ENCODE peak calls at places on chromosomes 7 and 10, in eight cellular contexts. One of them, this sample, is unnamed.

GRCh38 chr7:55884321-55884720 is 2.9 kb upstream of the ZNF713 start:
- DNase-seq in AG04450: no peak
- DNase-seq in brain microvascular endothelial cell: no peak
- DNase-seq in retinal pigment epithelial cell: no peak
- DNase-seq in iPS DF 6.9: no peak
- DNase-seq in AG04449: no peak
- DNase-seq in stomach: no peak
- DNase-seq in HFF-Myc: no peak
- DNase-seq in this sample: no peak

GRCh38 chr7:22569586-22570321 is 69.8 kb upstream of the STEAP1B start:
- DNase-seq in stomach: no peak
- DNase-seq in brain microvascular endothelial cell: peak; percentile 73
- DNase-seq in HFF-Myc: no peak
- DNase-seq in retinal pigment epithelial cell: no peak
- DNase-seq in AG04450: no peak
- DNase-seq in iPS DF 6.9: no peak
- DNase-seq in AG04449: no peak
- DNase-seq in this sample: peak; percentile 59

GRCh38 chr7:131188367-131189339 is 139.0 kb upstream of the MKLN1 start:
- DNase-seq in retinal pigment epithelial cell: no peak
- DNase-seq in iPS DF 6.9: no peak
- DNase-seq in AG04450: peak; percentile 81
- DNase-seq in HFF-Myc: peak; percentile 99
- DNase-seq in brain microvascular endothelial cell: peak; percentile 97
- DNase-seq in stomach: no peak
- DNase-seq in AG04449: peak; percentile 94
- DNase-seq in this sample: peak; percentile 97

GRCh38 chr7:102806613-102807012 is 57.8 kb downstream of the FAM185A start:
- DNase-seq in AG04450: no peak
- DNase-seq in HFF-Myc: no peak
- DNase-seq in stomach: no peak
- DNase-seq in retinal pigment epithelial cell: no peak
- DNase-seq in iPS DF 6.9: no peak
- DNase-seq in brain microvascular endothelial cell: no peak
- DNase-seq in AG04449: no peak
- DNase-seq in this sample: no peak

GRCh38 chr7:157437519-157438061 is 100.8 kb downstream of the DNAJB6 start:
- DNase-seq in brain microvascular endothelial cell: no peak
- DNase-seq in retinal pigment epithelial cell: no peak
- DNase-seq in AG04450: no peak
- DNase-seq in AG04449: no peak
- DNase-seq in stomach: no peak
- DNase-seq in iPS DF 6.9: no peak
- DNase-seq in HFF-Myc: no peak
- DNase-seq in this sample: no peak

GRCh38 chr10:131775444-131775832 is 125.4 kb upstream of the PPP2R2D start:
- DNase-seq in brain microvascular endothelial cell: no peak
- DNase-seq in HFF-Myc: no peak
- DNase-seq in retinal pigment epithelial cell: no peak
- DNase-seq in AG04449: no peak
- DNase-seq in AG04450: no peak
- DNase-seq in iPS DF 6.9: no peak
- DNase-seq in stomach: peak; percentile 9
- DNase-seq in this sample: no peak

GRCh38 chr7:108014747-108015682 is 12.1 kb upstream of the LAMB1 start:
- DNase-seq in stomach: no peak
- DNase-seq in AG04450: peak; percentile 47
- DNase-seq in brain microvascular endothelial cell: no peak
- DNase-seq in retinal pigment epithelial cell: no peak
- DNase-seq in HFF-Myc: no peak
- DNase-seq in iPS DF 6.9: no peak
- DNase-seq in AG04449: no peak
- DNase-seq in this sample: peak; percentile 79

GRCh38 chr7:28855538-28856217 is 102.5 kb downstream of the TRIL start:
- DNase-seq in AG04450: peak; percentile 87
- DNase-seq in retinal pigment epithelial cell: peak; percentile 37
- DNase-seq in AG04449: peak; percentile 92
- DNase-seq in stomach: no peak
- DNase-seq in HFF-Myc: peak; percentile 87
- DNase-seq in iPS DF 6.9: no peak
- DNase-seq in brain microvascular endothelial cell: peak; percentile 96
- DNase-seq in this sample: peak; percentile 91

GRCh38 chr10:131452926-131453771 is 141.6 kb upstream of the TCERG1L start:
- DNase-seq in stomach: no peak
- DNase-seq in AG04449: no peak
- DNase-seq in retinal pigment epithelial cell: no peak
- DNase-seq in iPS DF 6.9: no peak
- DNase-seq in brain microvascular endothelial cell: no peak
- DNase-seq in AG04450: no peak
- DNase-seq in HFF-Myc: no peak
- DNase-seq in this sample: no peak

GRCh38 chr10:119769886-119770285 is 44.0 kb downstream of the INPP5F start:
- DNase-seq in HFF-Myc: peak; percentile 17
- DNase-seq in brain microvascular endothelial cell: peak; percentile 19
- DNase-seq in AG04449: no peak
- DNase-seq in retinal pigment epithelial cell: no peak
- DNase-seq in iPS DF 6.9: no peak
- DNase-seq in stomach: no peak
- DNase-seq in AG04450: no peak
- DNase-seq in this sample: peak; percentile 55

GRCh38 chr7:8094164-8095140 is 125.9 kb downstream of the GLCCI1 start:
- DNase-seq in stomach: no peak
- DNase-seq in AG04449: no peak
- DNase-seq in brain microvascular endothelial cell: no peak
- DNase-seq in retinal pigment epithelial cell: no peak
- DNase-seq in iPS DF 6.9: no peak
- DNase-seq in HFF-Myc: no peak
- DNase-seq in AG04450: no peak
- DNase-seq in this sample: no peak

GRCh38 chr10:44386546-44387052 is 1.7 kb upstream of the CXCL12 start:
- DNase-seq in retinal pigment epithelial cell: no peak
- DNase-seq in brain microvascular endothelial cell: peak; percentile 31
- DNase-seq in iPS DF 6.9: no peak
- DNase-seq in HFF-Myc: no peak
- DNase-seq in stomach: peak; percentile 60
- DNase-seq in AG04449: no peak
- DNase-seq in AG04450: no peak
- DNase-seq in this sample: peak; percentile 52

GRCh38 chr10:33337335-33337854 is 2.9 kb upstream of the NRP1 start:
- DNase-seq in HFF-Myc: no peak
- DNase-seq in AG04450: no peak
- DNase-seq in stomach: no peak
- DNase-seq in brain microvascular endothelial cell: peak; percentile 81
- DNase-seq in retinal pigment epithelial cell: no peak
- DNase-seq in iPS DF 6.9: no peak
- DNase-seq in AG04449: peak; percentile 55
- DNase-seq in this sample: peak; percentile 81

GRCh38 chr7:29588212-29588611 is 24.6 kb downstream of the PRR15 start:
- DNase-seq in HFF-Myc: no peak
- DNase-seq in brain microvascular endothelial cell: no peak
- DNase-seq in stomach: no peak
- DNase-seq in retinal pigment epithelial cell: no peak
- DNase-seq in AG04450: no peak
- DNase-seq in iPS DF 6.9: no peak
- DNase-seq in AG04449: no peak
- DNase-seq in this sample: no peak

GRCh38 chr10:86100581-86101061 is 266.0 kb downstream of the GRID1 start:
- DNase-seq in AG04450: no peak
- DNase-seq in retinal pigment epithelial cell: no peak
- DNase-seq in HFF-Myc: no peak
- DNase-seq in AG04449: no peak
- DNase-seq in stomach: no peak
- DNase-seq in iPS DF 6.9: no peak
- DNase-seq in brain microvascular endothelial cell: no peak
- DNase-seq in this sample: no peak

GRCh38 chr7:71488308-71488707 is 356.4 kb downstream of the GALNT17 start:
- DNase-seq in iPS DF 6.9: no peak
- DNase-seq in HFF-Myc: no peak
- DNase-seq in stomach: no peak
- DNase-seq in AG04449: no peak
- DNase-seq in AG04450: no peak
- DNase-seq in brain microvascular endothelial cell: peak; percentile 22
- DNase-seq in retinal pigment epithelial cell: no peak
- DNase-seq in this sample: peak; percentile 63

GRCh38 chr10:77424257-77424656 is 213.4 kb downstream of the KCNMA1 start:
- DNase-seq in HFF-Myc: no peak
- DNase-seq in stomach: no peak
- DNase-seq in iPS DF 6.9: no peak
- DNase-seq in retinal pigment epithelial cell: peak; percentile 64
- DNase-seq in AG04449: no peak
- DNase-seq in AG04450: no peak
- DNase-seq in brain microvascular endothelial cell: no peak
- DNase-seq in this sample: no peak

GRCh38 chr7:28700790-28701203 is 257.3 kb downstream of the TRIL start:
- DNase-seq in brain microvascular endothelial cell: peak; percentile 37
- DNase-seq in iPS DF 6.9: no peak
- DNase-seq in AG04450: peak; percentile 11
- DNase-seq in HFF-Myc: no peak
- DNase-seq in stomach: no peak
- DNase-seq in AG04449: no peak
- DNase-seq in retinal pigment epithelial cell: peak; percentile 58
- DNase-seq in this sample: peak; percentile 26

GRCh38 chr7:23277359-23277989 is 21.7 kb upstream of the MALSU1 start:
- DNase-seq in stomach: no peak
- DNase-seq in AG04449: no peak
- DNase-seq in HFF-Myc: peak; percentile 50
- DNase-seq in AG04450: peak; percentile 47
- DNase-seq in retinal pigment epithelial cell: peak; percentile 36
- DNase-seq in brain microvascular endothelial cell: peak; percentile 57
- DNase-seq in iPS DF 6.9: no peak
- DNase-seq in this sample: peak; percentile 74

GRCh38 chr10:66058594-66058993 is 867.2 kb upstream of the LRRTM3 start:
- DNase-seq in AG04450: no peak
- DNase-seq in stomach: no peak
- DNase-seq in AG04449: no peak
- DNase-seq in HFF-Myc: no peak
- DNase-seq in retinal pigment epithelial cell: peak; percentile 2
- DNase-seq in brain microvascular endothelial cell: no peak
- DNase-seq in iPS DF 6.9: no peak
- DNase-seq in this sample: no peak

GRCh38 chr7:158235862-158236261 is 351.8 kb downstream of the PTPRN2 start:
- DNase-seq in HFF-Myc: no peak
- DNase-seq in retinal pigment epithelial cell: no peak
- DNase-seq in brain microvascular endothelial cell: no peak
- DNase-seq in AG04450: no peak
- DNase-seq in stomach: no peak
- DNase-seq in iPS DF 6.9: no peak
- DNase-seq in AG04449: no peak
- DNase-seq in this sample: no peak

GRCh38 chr7:134920026-134920758 is 66.1 kb upstream of the AGBL3 start:
- DNase-seq in AG04449: peak; percentile 77
- DNase-seq in iPS DF 6.9: no peak
- DNase-seq in retinal pigment epithelial cell: peak; percentile 72
- DNase-seq in HFF-Myc: peak; percentile 88
- DNase-seq in AG04450: peak; percentile 86
- DNase-seq in brain microvascular endothelial cell: peak; percentile 43
- DNase-seq in stomach: no peak
- DNase-seq in this sample: peak; percentile 91

GRCh38 chr10:74445493-74445892 is 294.5 kb downstream of the ADK start:
- DNase-seq in retinal pigment epithelial cell: no peak
- DNase-seq in stomach: no peak
- DNase-seq in AG04450: no peak
- DNase-seq in HFF-Myc: no peak
- DNase-seq in brain microvascular endothelial cell: no peak
- DNase-seq in iPS DF 6.9: no peak
- DNase-seq in AG04449: no peak
- DNase-seq in this sample: no peak

GRCh38 chr10:4198216-4198615 is 413.2 kb upstream of the KLF6 start:
- DNase-seq in retinal pigment epithelial cell: no peak
- DNase-seq in HFF-Myc: no peak
- DNase-seq in brain microvascular endothelial cell: no peak
- DNase-seq in AG04449: no peak
- DNase-seq in AG04450: no peak
- DNase-seq in iPS DF 6.9: no peak
- DNase-seq in stomach: no peak
- DNase-seq in this sample: no peak

GRCh38 chr7:39855325-39855674 is 94.8 kb upstream of the CDK13 start:
- DNase-seq in iPS DF 6.9: no peak
- DNase-seq in brain microvascular endothelial cell: no peak
- DNase-seq in HFF-Myc: no peak
- DNase-seq in retinal pigment epithelial cell: no peak
- DNase-seq in AG04449: no peak
- DNase-seq in AG04450: no peak
- DNase-seq in stomach: no peak
- DNase-seq in this sample: no peak
- H3K4me3 ChIP-seq in iPS DF 6.9: no peak overlapping the region
- H3K4me3 ChIP-seq in brain microvascular endothelial cell: peak overlapping the region; percentile 37
- H3K4me3 ChIP-seq in HFF-Myc: no peak overlapping the region
- H3K4me3 ChIP-seq in retinal pigment epithelial cell: peak overlapping the region; percentile 28
- H3K4me3 ChIP-seq in AG04449: no peak overlapping the region
- H3K4me3 ChIP-seq in AG04450: peak overlapping the region; percentile 29
- H3K4me3 ChIP-seq in stomach: peak overlapping the region; percentile 37
- H3K4me3 ChIP-seq in this sample: no peak overlapping the region

GRCh38 chr7:75843470-75844116 is 30.0 kb upstream of the CCL24 start:
- DNase-seq in stomach: no peak
- DNase-seq in brain microvascular endothelial cell: no peak
- DNase-seq in HFF-Myc: peak; percentile 3
- DNase-seq in retinal pigment epithelial cell: no peak
- DNase-seq in AG04450: no peak
- DNase-seq in AG04449: no peak
- DNase-seq in iPS DF 6.9: no peak
- DNase-seq in this sample: no peak
- H3K4me3 ChIP-seq in stomach: no peak overlapping the region
- H3K4me3 ChIP-seq in brain microvascular endothelial cell: no peak overlapping the region
- H3K4me3 ChIP-seq in HFF-Myc: no peak overlapping the region
- H3K4me3 ChIP-seq in retinal pigment epithelial cell: no peak overlapping the region
- H3K4me3 ChIP-seq in AG04450: no peak overlapping the region
- H3K4me3 ChIP-seq in AG04449: no peak overlapping the region
- H3K4me3 ChIP-seq in iPS DF 6.9: no peak overlapping the region
- H3K4me3 ChIP-seq in this sample: no peak overlapping the region

GRCh38 chr10:132785433-132786278 is at the start of gene NKX6-2:
- DNase-seq in iPS DF 6.9: no peak
- DNase-seq in brain microvascular endothelial cell: no peak
- DNase-seq in AG04450: no peak
- DNase-seq in retinal pigment epithelial cell: no peak
- DNase-seq in HFF-Myc: no peak
- DNase-seq in stomach: no peak
- DNase-seq in AG04449: no peak
- DNase-seq in this sample: no peak
- H3K4me3 ChIP-seq in iPS DF 6.9: peak within 1 kb of the TSS; percentile 21
- H3K4me3 ChIP-seq in brain microvascular endothelial cell: no peak within 1 kb of the TSS
- H3K4me3 ChIP-seq in AG04450: no peak within 1 kb of the TSS
- H3K4me3 ChIP-seq in retinal pigment epithelial cell: no peak within 1 kb of the TSS
- H3K4me3 ChIP-seq in HFF-Myc: no peak within 1 kb of the TSS
- H3K4me3 ChIP-seq in stomach: peak within 1 kb of the TSS; percentile 27
- H3K4me3 ChIP-seq in AG04449: no peak within 1 kb of the TSS
- H3K4me3 ChIP-seq in this sample: no peak within 1 kb of the TSS

DNA sequence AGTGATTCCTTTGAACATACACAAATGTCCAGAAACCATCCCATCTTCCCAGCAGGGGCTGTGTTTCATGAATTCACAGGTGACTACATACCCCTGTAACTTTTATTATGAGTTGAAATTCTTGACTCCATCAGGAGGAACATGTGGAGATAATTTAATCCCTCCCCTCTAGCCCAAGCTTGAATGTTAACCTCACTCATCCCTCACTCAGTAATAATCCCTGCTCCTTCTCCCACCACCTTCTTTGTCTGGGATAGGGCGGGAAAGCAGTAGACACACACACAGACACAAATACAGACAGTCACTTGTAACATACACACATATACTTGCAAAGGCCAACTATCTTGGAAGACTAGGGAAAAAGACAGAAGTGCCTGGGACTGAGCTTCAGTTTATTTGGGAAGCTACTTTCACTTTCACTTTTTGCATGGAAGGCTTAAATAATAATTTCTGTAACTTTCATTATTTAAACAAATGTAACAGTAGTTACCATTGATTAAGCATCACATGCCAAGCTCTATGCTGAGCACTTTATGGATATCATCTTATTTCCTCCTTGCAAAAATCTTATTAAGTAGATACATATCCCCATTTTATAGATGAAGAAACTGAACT is 7.3 kb downstream of the AASS start:
- DNase-seq in retinal pigment epithelial cell: no peak
- DNase-seq in stomach: no peak
- DNase-seq in AG04449: no peak
- DNase-seq in HFF-Myc: no peak
- DNase-seq in brain microvascular endothelial cell: no peak
- DNase-seq in AG04450: no peak
- DNase-seq in iPS DF 6.9: no peak
- DNase-seq in this sample: peak; percentile 63
- H3K4me3 ChIP-seq in retinal pigment epithelial cell: no peak overlapping the region
- H3K4me3 ChIP-seq in stomach: peak overlapping the region; percentile 30
- H3K4me3 ChIP-seq in AG04449: peak overlapping the region; percentile 47
- H3K4me3 ChIP-seq in HFF-Myc: peak overlapping the region; percentile 25
- H3K4me3 ChIP-seq in brain microvascular endothelial cell: peak overlapping the region; percentile 43
- H3K4me3 ChIP-seq in AG04450: peak overlapping the region; percentile 39
- H3K4me3 ChIP-seq in iPS DF 6.9: no peak overlapping the region
- H3K4me3 ChIP-seq in this sample: peak overlapping the region; percentile 34

This sample was measured in astrocyte of the spinal cord.